ENCODE peak calls at places on chromosomes 5 and 9, in four cellular contexts. One of them, this sample, is unnamed.

GRCh38 chr5:150621301-150621700 is 19.2 kb upstream of the SYNPO start:
- DNase-seq in activated CD4-positive, alpha-beta memory T cell treated with anti-CD3 and anti-CD28 coated beads, Interleukin-2, amount 10 ng/mL, durations not matched to agents 7 days and 5 days: no peak
- DNase-seq in nephron progenitor cell: no peak
- DNase-seq in germinal center: no peak
- DNase-seq in this sample: no peak

GRCh38 chr5:78808380-78808779 is 159.8 kb upstream of the LHFPL2 start:
- DNase-seq in nephron progenitor cell: no peak
- DNase-seq in activated CD4-positive, alpha-beta memory T cell treated with anti-CD3 and anti-CD28 coated beads, Interleukin-2, amount 10 ng/mL, durations not matched to agents 7 days and 5 days: no peak
- DNase-seq in germinal center: no peak
- DNase-seq in this sample: no peak

GRCh38 chr5:36505021-36505420 is 101.4 kb upstream of the SLC1A3 start:
- DNase-seq in activated CD4-positive, alpha-beta memory T cell treated with anti-CD3 and anti-CD28 coated beads, Interleukin-2, amount 10 ng/mL, durations not matched to agents 7 days and 5 days: no peak
- DNase-seq in germinal center: no peak
- DNase-seq in nephron progenitor cell: no peak
- DNase-seq in this sample: no peak

GRCh38 chr5:151492729-151493128 is 45.3 kb downstream of the SLC36A1 start:
- DNase-seq in activated CD4-positive, alpha-beta memory T cell treated with anti-CD3 and anti-CD28 coated beads, Interleukin-2, amount 10 ng/mL, durations not matched to agents 7 days and 5 days: no peak
- DNase-seq in nephron progenitor cell: no peak
- DNase-seq in germinal center: no peak
- DNase-seq in this sample: no peak

GRCh38 chr9:90517103-90517502 is 125.5 kb downstream of the DIRAS2 start:
- DNase-seq in activated CD4-positive, alpha-beta memory T cell treated with anti-CD3 and anti-CD28 coated beads, Interleukin-2, amount 10 ng/mL, durations not matched to agents 7 days and 5 days: no peak
- DNase-seq in germinal center: no peak
- DNase-seq in nephron progenitor cell: no peak
- DNase-seq in this sample: no peak

GRCh38 chr5:11588803-11589202 is 315.4 kb downstream of the CTNND2 start:
- DNase-seq in activated CD4-positive, alpha-beta memory T cell treated with anti-CD3 and anti-CD28 coated beads, Interleukin-2, amount 10 ng/mL, durations not matched to agents 7 days and 5 days: no peak
- DNase-seq in germinal center: no peak
- DNase-seq in nephron progenitor cell: no peak
- DNase-seq in this sample: peak; percentile 86

GRCh38 chr5:31362931-31363568 is 168.8 kb downstream of the DROSHA start:
- DNase-seq in germinal center: no peak
- DNase-seq in activated CD4-positive, alpha-beta memory T cell treated with anti-CD3 and anti-CD28 coated beads, Interleukin-2, amount 10 ng/mL, durations not matched to agents 7 days and 5 days: no peak
- DNase-seq in nephron progenitor cell: no peak
- DNase-seq in this sample: no peak

GRCh38 chr9:6113819-6114218 is 98.4 kb upstream of the RANBP6 start:
- DNase-seq in nephron progenitor cell: no peak
- DNase-seq in activated CD4-positive, alpha-beta memory T cell treated with anti-CD3 and anti-CD28 coated beads, Interleukin-2, amount 10 ng/mL, durations not matched to agents 7 days and 5 days: no peak
- DNase-seq in germinal center: no peak
- DNase-seq in this sample: no peak

GRCh38 chr9:125524522-125524921 is 182.5 kb downstream of the MAPKAP1 start:
- DNase-seq in activated CD4-positive, alpha-beta memory T cell treated with anti-CD3 and anti-CD28 coated beads, Interleukin-2, amount 10 ng/mL, durations not matched to agents 7 days and 5 days: no peak
- DNase-seq in nephron progenitor cell: peak; percentile 16
- DNase-seq in germinal center: no peak
- DNase-seq in this sample: no peak

GRCh38 chr5:66585291-66585690 is 10.9 kb upstream of the MAST4 start:
- DNase-seq in germinal center: no peak
- DNase-seq in nephron progenitor cell: no peak
- DNase-seq in activated CD4-positive, alpha-beta memory T cell treated with anti-CD3 and anti-CD28 coated beads, Interleukin-2, amount 10 ng/mL, durations not matched to agents 7 days and 5 days: no peak
- DNase-seq in this sample: no peak

GRCh38 chr5:132474881-132475511 is 15.6 kb downstream of the IRF1 start:
- DNase-seq in nephron progenitor cell: no peak
- DNase-seq in activated CD4-positive, alpha-beta memory T cell treated with anti-CD3 and anti-CD28 coated beads, Interleukin-2, amount 10 ng/mL, durations not matched to agents 7 days and 5 days: no peak
- DNase-seq in germinal center: no peak
- DNase-seq in this sample: no peak

GRCh38 chr9:16449331-16449730 is 421.1 kb downstream of the BNC2 start:
- DNase-seq in activated CD4-positive, alpha-beta memory T cell treated with anti-CD3 and anti-CD28 coated beads, Interleukin-2, amount 10 ng/mL, durations not matched to agents 7 days and 5 days: no peak
- DNase-seq in germinal center: no peak
- DNase-seq in nephron progenitor cell: no peak
- DNase-seq in this sample: no peak

GRCh38 chr5:119453045-119453383 is 717 bp downstream of the HSD17B4 start:
- DNase-seq in nephron progenitor cell: no peak
- DNase-seq in activated CD4-positive, alpha-beta memory T cell treated with anti-CD3 and anti-CD28 coated beads, Interleukin-2, amount 10 ng/mL, durations not matched to agents 7 days and 5 days: no peak
- DNase-seq in germinal center: no peak
- DNase-seq in this sample: no peak

GRCh38 chr5:178769617-178770290 is 39.3 kb upstream of the ZNF354A start:
- DNase-seq in activated CD4-positive, alpha-beta memory T cell treated with anti-CD3 and anti-CD28 coated beads, Interleukin-2, amount 10 ng/mL, durations not matched to agents 7 days and 5 days: no peak
- DNase-seq in nephron progenitor cell: no peak
- DNase-seq in germinal center: no peak
- DNase-seq in this sample: no peak

GRCh38 chr5:135203593-135204036 is 169.6 kb upstream of the PITX1 start:
- DNase-seq in germinal center: peak; percentile 23
- DNase-seq in nephron progenitor cell: no peak
- DNase-seq in activated CD4-positive, alpha-beta memory T cell treated with anti-CD3 and anti-CD28 coated beads, Interleukin-2, amount 10 ng/mL, durations not matched to agents 7 days and 5 days: no peak
- DNase-seq in this sample: no peak

GRCh38 chr5:98341038-98341710 is 432.3 kb upstream of the RGMB start:
- DNase-seq in activated CD4-positive, alpha-beta memory T cell treated with anti-CD3 and anti-CD28 coated beads, Interleukin-2, amount 10 ng/mL, durations not matched to agents 7 days and 5 days: no peak
- DNase-seq in nephron progenitor cell: no peak
- DNase-seq in germinal center: no peak
- DNase-seq in this sample: no peak

GRCh38 chr5:52579391-52579790 is 208.3 kb upstream of the ITGA1 start:
- DNase-seq in germinal center: no peak
- DNase-seq in activated CD4-positive, alpha-beta memory T cell treated with anti-CD3 and anti-CD28 coated beads, Interleukin-2, amount 10 ng/mL, durations not matched to agents 7 days and 5 days: no peak
- DNase-seq in nephron progenitor cell: no peak
- DNase-seq in this sample: no peak

GRCh38 chr5:77943851-77944250 is 167.7 kb upstream of the TBCA start:
- DNase-seq in germinal center: no peak
- DNase-seq in nephron progenitor cell: no peak
- DNase-seq in activated CD4-positive, alpha-beta memory T cell treated with anti-CD3 and anti-CD28 coated beads, Interleukin-2, amount 10 ng/mL, durations not matched to agents 7 days and 5 days: no peak
- DNase-seq in this sample: no peak

GRCh38 chr5:113271015-113271414 is 163.8 kb downstream of the TSSK1B start:
- DNase-seq in germinal center: no peak
- DNase-seq in activated CD4-positive, alpha-beta memory T cell treated with anti-CD3 and anti-CD28 coated beads, Interleukin-2, amount 10 ng/mL, durations not matched to agents 7 days and 5 days: no peak
- DNase-seq in nephron progenitor cell: no peak
- DNase-seq in this sample: no peak

GRCh38 chr5:135204151-135204600 is 170.1 kb upstream of the PITX1 start:
- DNase-seq in germinal center: no peak
- DNase-seq in nephron progenitor cell: no peak
- DNase-seq in activated CD4-positive, alpha-beta memory T cell treated with anti-CD3 and anti-CD28 coated beads, Interleukin-2, amount 10 ng/mL, durations not matched to agents 7 days and 5 days: no peak
- DNase-seq in this sample: no peak

GRCh38 chr9:88266416-88266815 is 121.8 kb upstream of the SPIN1 start:
- DNase-seq in nephron progenitor cell: no peak
- DNase-seq in activated CD4-positive, alpha-beta memory T cell treated with anti-CD3 and anti-CD28 coated beads, Interleukin-2, amount 10 ng/mL, durations not matched to agents 7 days and 5 days: no peak
- DNase-seq in germinal center: no peak
- DNase-seq in this sample: no peak

GRCh38 chr5:174311121-174311520 is 265.6 kb downstream of the NSG2 start:
- DNase-seq in nephron progenitor cell: no peak
- DNase-seq in activated CD4-positive, alpha-beta memory T cell treated with anti-CD3 and anti-CD28 coated beads, Interleukin-2, amount 10 ng/mL, durations not matched to agents 7 days and 5 days: no peak
- DNase-seq in germinal center: no peak
- DNase-seq in this sample: no peak

GRCh38 chr9:3768698-3769458 is 243.1 kb upstream of the RFX3 start:
- DNase-seq in nephron progenitor cell: no peak
- DNase-seq in germinal center: no peak
- DNase-seq in activated CD4-positive, alpha-beta memory T cell treated with anti-CD3 and anti-CD28 coated beads, Interleukin-2, amount 10 ng/mL, durations not matched to agents 7 days and 5 days: no peak
- DNase-seq in this sample: no peak

GRCh38 chr5:74422671-74423070 is 217.9 kb downstream of the ENC1 start:
- DNase-seq in germinal center: no peak
- DNase-seq in nephron progenitor cell: no peak
- DNase-seq in activated CD4-positive, alpha-beta memory T cell treated with anti-CD3 and anti-CD28 coated beads, Interleukin-2, amount 10 ng/mL, durations not matched to agents 7 days and 5 days: no peak
- DNase-seq in this sample: no peak

GRCh38 chr5:71658916-71659661 is 60.0 kb upstream of the CARTPT start:
- DNase-seq in nephron progenitor cell: no peak
- DNase-seq in activated CD4-positive, alpha-beta memory T cell treated with anti-CD3 and anti-CD28 coated beads, Interleukin-2, amount 10 ng/mL, durations not matched to agents 7 days and 5 days: no peak
- DNase-seq in germinal center: no peak
- DNase-seq in this sample: no peak